ENCODE peak calls at places on chromosomes 16 and 17, in five cellular contexts. Z is progenitor cell of endocrine pancreas, I is mucosa of descending colon, F is kidney epithelial cell, G is Caki2. O is an unnamed sample.

GRCh38 chr16:4778050-4778392 is 10.1 kb downstream of the SEPTIN12 start:
- DNase-seq in F (no peak), I (no peak), G (no peak), Z (no peak), O (no peak)

GRCh38 chr16:9364721-9365693 is 273.6 kb downstream of the HAPSTR1 start:
- DNase-seq in G (no peak), F (no peak), Z (no peak), I (peak; percentile 49), O (no peak)

GRCh38 chr17:69575346-69575761 is 160.9 kb downstream of the MAP2K6 start:
- DNase-seq in Z (no peak), G (peak; percentile 97), I (no peak), F (peak; percentile 55), O (peak; percentile 75)

GRCh38 chr16:88836791-88837190 is 20.0 kb downstream of the GALNS start:
- DNase-seq in G (no peak), F (no peak), Z (no peak), I (no peak), O (no peak)

GRCh38 chr16:13503960-13504635 is 415.9 kb upstream of the ERCC4 start:
- DNase-seq in I (no peak), F (no peak), G (no peak), Z (no peak), O (no peak)

GRCh38 chr16:47506800-47507199 is 45.7 kb downstream of the PHKB start:
- DNase-seq in G (peak; percentile 69), I (no peak), Z (no peak), F (peak; percentile 42), O (no peak)

GRCh38 chr17:8474826-8475225 is 39.1 kb downstream of the NDEL1 start:
- DNase-seq in Z (no peak), I (no peak), F (no peak), G (no peak), O (no peak)

GRCh38 chr16:1537138-1537577 is 3.7 kb downstream of the TMEM204 start:
- DNase-seq in Z (no peak), G (no peak), I (peak; percentile 44), F (no peak), O (no peak)

GRCh38 chr17:19537116-19537515 is 3.5 kb downstream of the SLC47A1 start:
- DNase-seq in Z (no peak), I (no peak), F (no peak), G (no peak), O (no peak)

GRCh38 chr17:76014100-76014924 is 12.8 kb downstream of the EVPL start:
- DNase-seq in G (peak; percentile 49), I (peak; percentile 77), Z (peak; percentile 78), F (no peak), O (peak; percentile 28)